ENCODE peak calls at places on chromosomes 5 and 9, in four cellular contexts. B, N, J and G are unnamed samples.
A peak's percentile ranks its signal among the peaks of the same experiment; 100 is the strongest.

GRCh38 chr5:103907001-103907400 is 344.4 kb upstream of the NUDT12 start:
- DNase-seq in B (no peak), J (no peak), N (no peak), G (no peak)

GRCh38 chr9:116365056-116365471 is 211.5 kb downstream of the PAPPA start:
- DNase-seq in B (peak; percentile 62), J (peak; percentile 34), N (peak; percentile 76), G (peak; percentile 50)

GRCh38 chr5:34669931-34670516 is 13.9 kb downstream of the RAI14 start:
- DNase-seq in J (no peak), N (no peak), B (no peak), G (no peak)

GRCh38 chr5:142262683-142263082 is 62.1 kb downstream of the SPRY4 start:
- DNase-seq in J (no peak), B (no peak), N (no peak), G (no peak)

GRCh38 chr5:132416306-132417009 is 46.9 kb downstream of the SLC22A5 start:
- DNase-seq in N (no peak), J (no peak), B (no peak), G (no peak)

GRCh38 chr5:147140558-147140957 is 94.3 kb upstream of the STK32A start:
- DNase-seq in B (no peak), J (no peak), N (peak; percentile 91), G (no peak)

GRCh38 chr9:4009006-4009511 is 290.8 kb downstream of the GLIS3 start:
- DNase-seq in J (no peak), N (peak; percentile 11), B (no peak), G (no peak)

GRCh38 chr5:1315709-1316587 is 21.1 kb upstream of the TERT start:
- DNase-seq in B (peak; percentile 32), J (no peak), N (peak; percentile 99), G (peak; percentile 53)

GRCh38 chr5:116626272-116626723 is 51.7 kb upstream of the SEMA6A start:
- DNase-seq in B (peak; percentile 70), J (peak; percentile 78), N (peak; percentile 69), G (peak; percentile 75)

GRCh38 chr5:67815455-67816391 is 399.8 kb upstream of the PIK3R1 start:
- DNase-seq in J (no peak), N (no peak), B (no peak), G (no peak)

GRCh38 chr9:127303830-127304229 is 39.3 kb downstream of the GARNL3 start:
- DNase-seq in N (no peak), J (no peak), B (no peak), G (no peak)

GRCh38 chr5:145341842-145342241 is 493.3 kb downstream of the PRELID2 start:
- DNase-seq in B (no peak), J (no peak), N (no peak), G (no peak)

GRCh38 chr9:136847827-136848392 is 1.3 kb upstream of the PHPT1 start:
- DNase-seq in J (peak; percentile 64), N (peak; percentile 85), B (peak; percentile 95), G (peak; percentile 92)

GRCh38 chr9:99287641-99288040 is 65.6 kb downstream of the SEC61B start:
- DNase-seq in J (no peak), B (no peak), N (no peak), G (no peak)

GRCh38 chr9:104866186-104866585 is 61.8 kb downstream of the ABCA1 start:
- DNase-seq in B (no peak), J (no peak), N (no peak), G (no peak)